ENCODE peak calls at places on chromosomes 3 and 15, in nine cellular contexts. K is neuronal stem cell, S is K562, I is mesenchymal stem cell, D is GM23248, L is fibroblast of lung, R is A549, P is hepatocyte, A is IMR-90. B is an unnamed sample.

GRCh38 chr3:76565496-76566210 is 474.2 kb upstream of the ROBO2 start:
- DNase-seq in P (no peak), D (no peak), I (no peak), L (no peak), S (no peak), R (no peak), A (no peak), K (no peak), B (no peak)

GRCh38 chr3:16461463-16462245 is 51.8 kb downstream of the RFTN1 start:
- DNase-seq in K (no peak), D (no peak), L (no peak), R (no peak), P (no peak), A (no peak), I (no peak), S (no peak), B (no peak)

GRCh38 chr15:100002091-100002620 is 268.9 kb upstream of the LYSMD4 start:
- DNase-seq in L (no peak), P (no peak), A (no peak), S (no peak), R (no peak), K (no peak), D (no peak), I (no peak), B (no peak)

GRCh38 chr3:30256474-30256873 is 349.9 kb upstream of the TGFBR2 start:
- DNase-seq in P (no peak), K (no peak), D (peak), S (no peak), I (peak), A (peak), L (peak), R (no peak), B (no peak)

GRCh38 chr15:52787123-52787503 is 3.0 kb downstream of the ONECUT1 start:
- DNase-seq in A (no peak), L (no peak), R (no peak), K (no peak), D (no peak), P (no peak), S (no peak), I (no peak), B (no peak)

GRCh38 chr3:12179441-12179840 is 20.7 kb upstream of the TIMP4 start:
- DNase-seq in A (no peak), R (no peak), S (no peak), I (no peak), D (no peak), P (no peak), K (no peak), L (no peak), B (no peak)

GRCh38 chr3:107431298-107432012 is 54.2 kb downstream of the CCDC54 start:
- DNase-seq in D (peak), A (peak), P (peak), K (peak), L (peak), S (peak), I (peak), R (peak), B (no peak)

GRCh38 chr3:38497026-38497425 is 886 bp downstream of the EXOG start:
- DNase-seq in L (peak), K (no peak), I (peak), R (no peak), D (peak), S (no peak), P (no peak), A (peak), B (no peak)

GRCh38 chr3:133444071-133444774 is 44.4 kb downstream of the BFSP2 start:
- DNase-seq in K (no peak), S (no peak), I (no peak), R (peak), P (peak), A (peak), L (peak), D (peak), B (no peak)

GRCh38 chr3:182618981-182619591 is 174.2 kb upstream of the ATP11B start:
- DNase-seq in I (peak), R (no peak), S (no peak), A (peak), L (peak), P (no peak), K (no peak), D (peak), B (no peak)

DNA sequence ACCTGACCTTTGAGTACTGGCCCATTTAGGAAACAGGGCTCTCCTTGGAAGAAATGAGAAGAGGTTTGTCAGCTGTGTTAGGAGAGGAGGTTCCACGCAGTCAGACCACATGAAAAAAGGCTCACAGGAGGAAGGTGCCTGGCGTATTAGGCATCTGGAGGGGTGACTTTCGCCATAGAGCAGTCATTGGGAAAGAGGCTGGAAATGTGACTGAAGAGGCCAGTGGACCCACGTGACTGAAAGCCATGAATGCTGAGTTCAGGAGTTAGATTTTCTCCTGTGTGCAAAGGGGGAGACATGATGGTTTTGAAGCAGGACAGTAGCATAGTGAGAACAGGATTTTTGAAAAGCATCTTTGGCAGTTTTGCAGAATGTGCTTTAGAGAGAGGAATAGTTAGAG is 29.7 kb upstream of the RNF7 start:
- DNase-seq in K (no peak), P (no peak), A (peak), S (no peak), D (peak), I (peak), L (no peak), R (no peak), B (no peak)
- H3K4me2 ChIP-seq in K (no peak), P (no peak), A (peak), S (no peak), D (peak), I (no peak), L (no peak), R (no peak), B (no peak)

GRCh38 chr3:122079524-122079923 is 24.4 kb downstream of the CD86 start:
- DNase-seq in K (no peak), P (no peak), L (no peak), D (no peak), R (no peak), I (no peak), S (no peak), A (no peak), B (no peak)
- H3K4me2 ChIP-seq in K (no peak), P (no peak), L (no peak), D (no peak), R (no peak), I (no peak), S (no peak), A (no peak), B (no peak)

DNA sequence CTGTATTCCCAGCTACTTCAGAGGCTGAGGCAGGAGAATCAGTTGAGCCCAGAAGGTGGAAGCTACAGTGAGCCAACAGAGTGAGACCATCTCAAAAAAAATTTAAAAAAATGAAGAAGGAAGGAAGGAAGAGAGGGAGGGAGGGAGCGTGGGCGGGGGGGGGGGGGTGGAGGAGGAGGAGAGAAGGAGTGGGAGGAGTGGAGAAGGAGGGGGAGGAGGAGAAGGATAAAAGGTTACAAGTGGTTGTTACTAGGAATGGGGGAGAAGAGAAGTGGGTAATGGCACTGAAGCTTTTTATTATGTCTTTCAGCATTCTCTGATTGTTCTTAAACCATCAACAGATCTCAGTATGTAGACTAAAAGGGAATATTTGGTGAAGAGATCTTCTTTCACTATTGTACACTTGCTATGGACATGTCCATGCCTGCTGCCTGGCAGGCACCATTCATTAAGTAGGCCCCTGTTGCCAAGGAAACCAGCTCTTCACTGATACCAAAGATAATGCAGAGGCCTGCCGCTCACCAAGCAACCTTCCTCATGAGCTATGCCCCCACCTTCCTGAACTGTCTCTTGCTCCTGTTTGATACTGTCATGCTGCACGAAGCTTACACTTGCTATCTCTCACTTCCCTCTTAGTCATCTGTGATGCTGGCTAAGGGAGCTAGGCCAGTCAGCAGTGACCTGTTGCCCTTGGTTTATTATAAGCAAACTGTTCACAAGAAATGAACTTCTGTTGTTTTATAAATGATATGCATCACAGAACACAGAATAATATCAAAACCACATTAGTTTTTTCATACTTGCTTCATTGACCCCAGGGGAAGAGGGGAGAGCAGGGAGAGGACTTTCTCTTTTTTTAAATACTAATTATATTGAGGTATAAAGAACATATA is 23.1 kb downstream of the EPM2AIP1 start:
- DNase-seq in P (peak), L (peak), A (peak), R (peak), K (peak), D (peak), S (peak), I (peak), B (peak)
- H3K4me2 ChIP-seq in P (no peak), L (peak), A (peak), R (peak), K (peak), D (no peak), S (peak), I (no peak), B (peak)

DNA sequence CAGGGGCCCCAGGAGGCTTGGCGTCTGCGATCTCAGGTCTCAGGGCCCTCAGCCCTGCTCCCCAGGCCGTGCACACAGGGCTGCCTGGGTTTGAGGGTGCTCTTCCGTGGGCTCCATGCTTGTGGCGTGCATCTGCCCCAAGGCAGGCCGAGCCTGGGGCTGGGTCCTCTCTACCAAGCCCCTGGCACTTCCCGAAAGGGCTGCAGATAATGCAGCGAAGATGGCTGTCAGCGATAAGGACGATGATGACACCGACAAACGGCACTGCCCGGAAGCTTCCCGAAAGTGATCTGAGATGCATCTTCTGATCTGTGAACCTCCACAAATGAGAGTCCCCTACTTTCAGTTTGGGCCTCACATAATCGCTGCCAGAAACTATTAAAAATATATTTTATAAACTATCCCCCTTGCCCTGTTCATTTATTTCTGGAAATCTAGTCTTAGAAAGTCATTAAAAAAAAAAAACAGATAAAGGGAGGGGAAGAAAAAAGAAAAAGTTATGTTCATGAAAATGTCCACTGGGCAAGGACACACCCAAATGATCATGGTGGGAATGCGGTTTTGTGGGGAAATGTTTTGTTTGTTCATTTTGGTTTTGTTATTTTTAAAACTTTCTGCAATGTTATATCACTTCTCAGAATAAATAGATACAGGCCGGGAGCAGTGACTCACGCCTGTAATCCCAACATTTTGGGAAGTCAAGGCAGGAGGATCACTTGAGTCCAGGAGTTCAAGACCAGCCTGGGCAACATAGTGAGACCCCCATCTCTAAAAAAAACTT is 51.5 kb downstream of the RPN1 start:
- DNase-seq in S (no peak), I (no peak), L (no peak), R (no peak), P (no peak), A (peak), K (no peak), D (no peak), B (no peak)
- H3K4me2 ChIP-seq in S (no peak), I (no peak), L (no peak), R (no peak), P (no peak), A (no peak), K (no peak), D (no peak), B (no peak)

GRCh38 chr3:194401346-194401745 is 2.3 kb upstream of the GP5 start:
- DNase-seq in K (no peak), D (no peak), A (no peak), P (no peak), I (no peak), R (no peak), S (no peak), L (no peak), B (no peak)

GRCh38 chr3:194401815-194402461 is 2.9 kb upstream of the GP5 start:
- DNase-seq in S (no peak), K (no peak), R (no peak), P (no peak), L (no peak), A (no peak), I (no peak), D (no peak), B (no peak)

GRCh38 chr3:194399166-194399565 is at the start of gene GP5:
- DNase-seq in D (no peak), A (no peak), L (no peak), P (no peak), K (no peak), S (no peak), I (no peak), R (no peak), B (no peak)

GRCh38 chr3:194397757-194398312 is 1.2 kb downstream of the GP5 start:
- DNase-seq in P (no peak), K (no peak), D (no peak), R (no peak), A (no peak), I (no peak), S (no peak), L (peak), B (no peak)

DNA sequence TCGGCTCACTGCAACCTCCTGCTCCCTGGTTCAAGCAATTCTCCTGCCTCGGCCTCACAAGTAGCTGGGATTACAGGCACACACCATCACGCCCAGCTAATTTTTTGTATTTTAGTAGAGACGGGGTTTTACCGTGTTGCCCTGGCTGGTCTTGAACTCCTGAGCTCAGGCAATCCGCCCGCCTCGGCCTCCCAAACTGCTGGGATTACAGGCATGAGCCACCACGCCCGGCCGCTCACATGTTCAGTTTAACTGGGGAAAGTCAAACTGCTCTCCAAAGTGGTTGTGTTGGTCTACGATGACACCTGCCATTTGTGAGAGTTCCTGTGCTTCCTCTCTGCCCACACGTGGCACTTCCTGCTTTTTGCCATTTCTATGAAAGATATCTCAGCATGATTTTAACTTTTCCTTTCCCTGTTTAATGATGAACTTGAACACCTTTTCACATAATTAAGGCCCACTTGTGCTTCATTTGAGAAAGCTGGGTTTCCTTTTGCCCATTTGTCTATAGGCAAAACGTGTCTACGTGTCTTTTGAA is 877 bp upstream of the GP5 start:
- DNase-seq in D (no peak), L (no peak), S (no peak), R (no peak), P (no peak), I (no peak), K (no peak), A (no peak), B (no peak)
- H3K4me2 ChIP-seq in D (no peak), L (no peak), S (no peak), R (no peak), P (no peak), I (no peak), K (no peak), A (no peak), B (no peak)

GRCh38 chr3:40598338-40598737 is 73.6 kb downstream of the ZNF621 start:
- DNase-seq in L (no peak), P (no peak), S (no peak), A (no peak), R (no peak), I (no peak), D (no peak), K (no peak), B (no peak)
- H3K4me2 ChIP-seq in L (no peak), P (no peak), S (no peak), A (no peak), R (no peak), I (no peak), D (no peak), K (no peak), B (no peak)

GRCh38 chr15:67070150-67070549 is 4.7 kb downstream of the SMAD3 start:
- DNase-seq in S (no peak), K (no peak), D (no peak), A (peak), L (no peak), R (no peak), I (no peak), P (no peak), B (peak)

GRCh38 chr15:67070892-67071664 is 5.7 kb downstream of the SMAD3 start:
- DNase-seq in K (no peak), S (no peak), A (peak), L (peak), D (no peak), I (no peak), P (no peak), R (no peak), B (no peak)

GRCh38 chr15:67067930-67068542 is 2.6 kb downstream of the SMAD3 start:
- DNase-seq in L (peak), R (no peak), P (no peak), K (no peak), S (no peak), D (peak), A (peak), I (no peak), B (no peak)

GRCh38 chr15:67067161-67067853 is 1.9 kb downstream of the SMAD3 start:
- DNase-seq in S (no peak), L (no peak), R (no peak), P (no peak), K (peak), I (no peak), D (peak), A (peak), B (no peak)

GRCh38 chr15:67068724-67069400 is 3.5 kb downstream of the SMAD3 start:
- DNase-seq in A (peak), L (peak), P (no peak), K (no peak), R (no peak), I (peak), D (peak), S (no peak), B (no peak)
- H3K4me2 ChIP-seq in A (peak), L (peak), P (peak), K (no peak), R (peak), I (no peak), D (peak), S (peak), B (peak)